ENCODE peak calls at places on chromosomes 4 and X, in eight cellular contexts. J is heart left ventricle, N is transverse colon, O is esophagus squamous epithelium, K is IMR-90, X is A549, D is H1, F is breast epithelium. H is an unnamed sample. For H3K4me1 and H3K9me3, the result is how much of the 10 kb centered on the place peaks cover.

GRCh38 chrX:73448379-73448778 is 1.5 kb downstream of the CDX4 start:
- DNase-seq in J (no peak), N (no peak), O (no peak), K (no peak), X (no peak), D (peak), F (no peak), H (no peak)

GRCh38 chr4:111512081-111512774 is 633.0 kb upstream of the FAM241A start:
- DNase-seq in J (no peak), N (no peak), O (no peak), K (peak), X (peak), D (no peak), F (no peak), H (no peak)

GRCh38 chrX:78357342-78358055 is 30.1 kb upstream of the CYSLTR1 start:
- DNase-seq in J (no peak), N (no peak), O (no peak), K (no peak), X (no peak), D (no peak), F (no peak), H (no peak)

GRCh38 chrX:72554448-72555140 is 18.0 kb downstream of the HDAC8 start:
- DNase-seq in J (no peak), N (no peak), O (no peak), K (no peak), X (peak), D (peak), F (no peak), H (no peak)

GRCh38 chr4:56655209-56655626 is 25.9 kb downstream of the HOPX start:
- DNase-seq in J (no peak), N (peak), O (no peak), K (peak), X (no peak), D (no peak), F (no peak), H (no peak)

GRCh38 chr4:180923476-180923875 is 1319.7 kb upstream of the TENM3 start:
- DNase-seq in J (no peak), N (no peak), O (no peak), K (peak), X (no peak), D (no peak), F (no peak), H (no peak)

GRCh38 chrX:103404225-103405008 is 28.1 kb downstream of the BEX3 start:
- DNase-seq in J (peak), N (peak), O (no peak), K (peak), X (peak), D (peak), F (peak), H (no peak)

GRCh38 chrX:109624022-109624421 is 950 bp downstream of the KCNE5 start:
- DNase-seq in J (no peak), N (no peak), O (no peak), K (no peak), X (no peak), D (no peak), F (no peak), H (no peak)

GRCh38 chrX:69022430-69022829 is 142.8 kb downstream of the PJA1 start:
- DNase-seq in J (no peak), N (no peak), O (no peak), K (no peak), X (no peak), D (no peak), F (no peak), H (peak)

GRCh38 chr4:41215969-41216293 is 1.6 kb upstream of the APBB2 start:
- DNase-seq in J (no peak), N (no peak), O (no peak), K (no peak), X (no peak), D (peak), F (no peak), H (no peak)

GRCh38 chr4:170657761-170658160 is 568.0 kb upstream of the AADAT start:
- DNase-seq in J (no peak), N (no peak), O (no peak), K (no peak), X (no peak), D (no peak), F (no peak), H (no peak)

GRCh38 chr4:188603646-188604045 is 464.4 kb downstream of the TRIML1 start:
- DNase-seq in J (no peak), N (no peak), O (no peak), K (peak), X (no peak), D (no peak), F (no peak), H (no peak)

GRCh38 chr4:65789850-65790249 is 119.6 kb upstream of the EPHA5 start:
- DNase-seq in J (no peak), N (no peak), O (no peak), K (no peak), X (no peak), D (no peak), F (no peak), H (no peak)

GRCh38 chr4:24651266-24651665 is 66.9 kb upstream of the DHX15 start:
- DNase-seq in J (no peak), N (no peak), O (no peak), K (no peak), X (no peak), D (no peak), F (no peak), H (no peak)

GRCh38 chr4:79588679-79589078 is 180.7 kb upstream of the GK2 start:
- DNase-seq in J (no peak), N (no peak), O (no peak), K (peak), X (no peak), D (no peak), F (no peak), H (no peak)

GRCh38 chrX:38055170-38055847 is 49.0 kb downstream of the SYTL5 start:
- DNase-seq in J (no peak), N (no peak), O (no peak), K (peak), X (no peak), D (no peak), F (no peak), H (no peak)

GRCh38 chr4:66571145-66571544 is 900.9 kb upstream of the EPHA5 start:
- DNase-seq in J (no peak), N (no peak), O (no peak), K (no peak), X (no peak), D (no peak), F (no peak), H (no peak)

GRCh38 chr4:30840571-30840970 is 120.4 kb downstream of the PCDH7 start:
- DNase-seq in J (no peak), N (no peak), O (no peak), K (peak), X (no peak), D (no peak), F (no peak), H (no peak)

GRCh38 chrX:15493118-15494082 is at the start of gene PIR:
- DNase-seq in J (peak), N (peak), O (no peak), K (peak), X (peak), D (peak), F (peak), H (no peak)

GRCh38 chrX:42530027-42530426 is 247.9 kb downstream of the PPP1R2C start:
- DNase-seq in J (no peak), N (no peak), O (no peak), K (peak), X (no peak), D (no peak), F (no peak), H (no peak)

GRCh38 chrX:39450578-39450977 is 647.2 kb downstream of the BCOR start:
- DNase-seq in J (no peak), N (no peak), O (no peak), K (no peak), X (no peak), D (no peak), F (no peak), H (no peak)

GRCh38 chr4:105710012-105710600 is 1.5 kb downstream of the GSTCD start:
- DNase-seq in J (no peak), N (no peak), O (no peak), K (no peak), X (no peak), D (no peak), F (no peak), H (no peak)
- H3K4me1 ChIP-seq in J (under half), N (under half), O (under half), K (under half), X (under half), D (under half), F (under half), H (under half)

DNA sequence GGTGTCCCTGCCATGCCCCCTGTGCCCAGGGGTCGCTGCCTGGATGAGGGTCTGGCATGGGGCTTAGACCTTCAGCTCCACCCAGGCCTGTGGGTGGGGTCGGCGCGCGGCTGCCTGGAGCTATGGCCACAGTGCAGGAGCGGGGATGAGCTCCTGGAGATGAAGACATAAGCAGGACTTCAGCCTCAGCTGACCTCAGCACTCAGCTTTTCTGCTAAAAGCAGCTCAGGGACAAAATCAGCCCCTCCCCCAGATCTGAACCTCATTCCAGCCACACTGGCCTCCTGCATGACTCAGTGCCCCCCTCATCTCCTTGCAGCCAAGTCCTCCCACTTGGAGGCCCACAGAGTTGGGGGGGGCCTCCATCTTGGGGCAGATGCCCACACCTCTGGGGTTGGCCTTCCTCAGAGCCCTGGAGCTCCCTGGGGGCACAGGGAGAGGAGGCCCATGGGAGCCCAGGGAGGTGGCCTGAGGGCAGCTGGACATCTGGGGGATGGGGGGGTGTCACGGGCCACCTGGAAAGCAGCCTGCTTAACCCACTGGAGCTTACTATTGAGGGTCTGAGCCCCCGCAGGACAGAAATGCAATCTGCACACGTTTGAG is 19.4 kb upstream of the CPLX1 start:
- DNase-seq in J (no peak), N (no peak), O (no peak), K (peak), X (no peak), D (no peak), F (no peak), H (no peak)
- H3K9me3 ChIP-seq in J (under half), N (under half), O (under half), K (under half), X (under half), D (under half), F (under half), H (under half)

GRCh38 chr4:7904108-7904516 is 35.5 kb downstream of the AFAP1 start:
- DNase-seq in J (no peak), N (no peak), O (no peak), K (peak), X (no peak), D (no peak), F (no peak), H (no peak)
- TF ChIP-seq POLR2A in J (no peak), N (no peak), O (no peak), K (peak), X (no peak), D (no peak), F (no peak), H (no peak)

GRCh38 chr4:168631241-168632151 is 134.6 kb downstream of the PALLD start:
- DNase-seq in J (peak), N (peak), O (no peak), K (peak), X (peak), D (peak), F (peak), H (no peak)

GRCh38 chr4:168634276-168634802 is 137.5 kb downstream of the PALLD start:
- DNase-seq in J (no peak), N (no peak), O (no peak), K (peak), X (no peak), D (no peak), F (peak), H (no peak)

GRCh38 chr4:168633474-168633873 is 136.6 kb downstream of the PALLD start:
- DNase-seq in J (no peak), N (no peak), O (no peak), K (no peak), X (no peak), D (no peak), F (no peak), H (no peak)

GRCh38 chr4:168632246-168632832 is 135.5 kb downstream of the PALLD start:
- DNase-seq in J (no peak), N (no peak), O (no peak), K (no peak), X (no peak), D (no peak), F (no peak), H (no peak)

DNA sequence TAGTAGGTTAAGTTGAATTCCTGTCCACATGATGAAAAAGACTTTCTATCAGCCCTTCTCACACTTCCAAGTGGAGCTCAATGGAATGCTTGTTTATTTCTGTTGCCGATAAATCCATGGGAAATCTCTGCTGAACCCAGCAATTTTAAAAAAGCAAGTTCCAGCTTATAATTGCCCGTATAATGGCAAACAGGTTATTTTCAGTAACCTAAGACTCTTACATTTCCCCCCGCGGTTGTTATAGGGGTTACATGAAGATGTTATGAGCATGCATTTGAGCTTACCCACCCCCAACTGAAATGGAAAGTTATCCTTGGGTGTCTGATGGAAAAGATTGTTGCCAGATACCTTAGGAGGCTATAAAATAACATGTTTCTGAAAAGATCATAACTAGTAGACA is 136.2 kb downstream of the PALLD start:
- DNase-seq in J (no peak), N (no peak), O (no peak), K (no peak), X (peak), D (no peak), F (no peak), H (no peak)
- H3K4me1 ChIP-seq in J (under half), N (under half), O (under half), K (under half), X (half or more), D (under half), F (under half), H (under half)

GRCh38 chrX:135695471-135695870 is 18.0 kb upstream of the CT45A1 start:
- DNase-seq in J (no peak), N (no peak), O (no peak), K (no peak), X (no peak), D (no peak), F (no peak), H (no peak)
- H3K9me3 ChIP-seq in J (under half), N (under half), O (under half), K (under half), X (under half), D (under half), F (under half), H (under half)

GRCh38 chr4:28148221-28148620 is 1287.6 kb downstream of the STIM2 start:
- DNase-seq in J (no peak), N (no peak), O (no peak), K (no peak), X (no peak), D (no peak), F (no peak), H (no peak)

GRCh38 chr4:28149762-28150161 is 1289.1 kb downstream of the STIM2 start:
- DNase-seq in J (no peak), N (no peak), O (no peak), K (no peak), X (no peak), D (no peak), F (no peak), H (no peak)

GRCh38 chr4:28146191-28146590 is 1285.5 kb downstream of the STIM2 start:
- DNase-seq in J (no peak), N (no peak), O (no peak), K (no peak), X (no peak), D (no peak), F (no peak), H (no peak)

DNA sequence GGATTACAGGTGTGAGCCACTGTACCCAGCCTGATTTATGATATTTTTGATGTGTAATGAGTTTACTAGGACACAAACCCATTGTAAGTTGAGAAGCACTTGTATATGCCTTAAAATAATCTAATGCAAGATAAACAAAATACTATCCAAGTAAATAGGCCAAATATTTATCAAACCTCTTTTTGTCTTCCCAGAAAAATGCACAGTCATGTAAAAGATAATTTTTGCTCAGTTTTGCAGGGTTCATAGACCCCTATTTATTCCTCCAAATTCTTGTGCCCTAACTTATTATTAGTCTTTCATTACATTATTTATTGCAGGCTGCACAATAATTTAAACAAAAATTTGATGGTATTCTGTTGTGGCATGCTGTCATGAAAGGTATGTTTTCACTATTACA is 1290.7 kb downstream of the STIM2 start:
- DNase-seq in J (no peak), N (no peak), O (no peak), K (no peak), X (no peak), D (no peak), F (no peak), H (no peak)
- TF ChIP-seq POLR2A in J (no peak), N (no peak), O (no peak), K (no peak), X (no peak), D (no peak), F (no peak), H (no peak)

DNA sequence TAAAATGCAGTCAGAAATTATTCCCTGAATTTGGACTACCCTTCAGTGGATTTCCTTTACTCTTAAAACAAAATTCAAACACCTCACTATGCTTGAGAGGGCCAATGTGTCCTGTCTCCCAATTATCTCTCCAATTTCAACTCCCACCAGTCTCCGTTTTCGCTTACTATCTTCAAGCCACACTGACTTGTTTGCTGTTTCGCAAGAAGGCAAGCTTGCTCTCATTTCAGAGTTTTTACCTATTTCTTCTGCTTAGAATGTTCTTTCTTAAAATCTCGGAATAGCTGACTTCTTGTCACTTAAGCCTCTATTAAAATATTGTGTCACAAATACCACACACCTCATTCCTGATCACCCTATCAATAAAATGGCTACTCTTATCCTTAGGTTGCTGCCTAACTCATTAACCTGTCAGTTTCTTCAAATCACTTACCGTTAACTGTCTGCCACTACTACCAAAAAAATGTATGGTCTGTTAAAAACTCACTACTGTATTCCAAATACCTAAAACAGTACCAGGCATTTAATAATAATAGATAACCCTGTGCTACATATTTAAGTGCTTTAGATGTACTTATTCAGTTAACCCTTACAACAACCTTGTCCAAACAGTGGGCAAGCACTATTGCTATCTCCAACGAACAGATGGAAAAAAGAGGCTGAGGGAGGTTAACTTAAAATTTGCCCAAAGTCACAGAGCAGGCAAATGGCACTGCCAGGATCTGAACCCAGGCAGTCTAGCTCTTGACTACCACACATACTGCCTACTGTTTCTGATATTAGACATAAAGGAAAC is 2.9 kb downstream of the UBA6 start:
- DNase-seq in J (no peak), N (no peak), O (no peak), K (no peak), X (no peak), D (no peak), F (no peak), H (no peak)
- H3K4me1 ChIP-seq in J (under half), N (under half), O (under half), K (under half), X (under half), D (under half), F (under half), H (under half)

GRCh38 chr4:169330095-169330494 is 59.3 kb upstream of the SH3RF1 start:
- DNase-seq in J (no peak), N (no peak), O (no peak), K (no peak), X (no peak), D (no peak), F (no peak), H (no peak)

GRCh38 chr4:169330811-169331210 is 60.1 kb upstream of the SH3RF1 start:
- DNase-seq in J (no peak), N (no peak), O (no peak), K (no peak), X (no peak), D (no peak), F (no peak), H (no peak)

GRCh38 chr4:169332595-169332994 is 61.8 kb upstream of the SH3RF1 start:
- DNase-seq in J (no peak), N (no peak), O (no peak), K (no peak), X (no peak), D (no peak), F (no peak), H (no peak)

GRCh38 chr4:169333265-169333664 is 62.5 kb upstream of the SH3RF1 start:
- DNase-seq in J (no peak), N (no peak), O (no peak), K (no peak), X (no peak), D (no peak), F (no peak), H (no peak)

DNA sequence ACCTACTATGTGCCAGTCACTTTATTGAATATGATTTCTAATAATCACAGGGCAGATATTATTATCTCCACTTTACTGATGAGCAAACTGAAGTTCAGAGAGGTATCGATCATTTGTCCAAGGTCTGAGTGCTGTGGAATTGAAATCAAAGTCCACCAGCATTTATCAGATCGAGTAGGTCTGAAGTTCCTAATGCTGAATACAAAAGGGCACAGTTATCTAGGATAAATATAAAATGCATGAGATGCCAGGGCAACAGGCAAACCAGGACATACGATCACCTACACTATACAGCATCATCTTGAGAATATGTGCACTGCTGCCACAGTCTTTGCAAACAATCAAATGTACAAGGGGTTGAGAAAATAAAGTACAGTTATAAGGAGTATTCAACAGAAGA is 57.2 kb upstream of the SH3RF1 start:
- DNase-seq in J (no peak), N (no peak), O (no peak), K (no peak), X (no peak), D (no peak), F (no peak), H (no peak)
- H3K9me3 ChIP-seq in J (under half), N (under half), O (under half), K (under half), X (under half), D (under half), F (under half), H (under half)

H was measured in vagina.